ENCODE peak calls at places on chromosome 18, in four cellular contexts. Q, N, P and W are unnamed samples.

GRCh38 chr18:67508146-67508545 is 8.4 kb downstream of the DSEL start:
- DNase-seq in Q (no peak), N (no peak), P (no peak), W (no peak)

GRCh38 chr18:74498712-74499629 is 2.8 kb downstream of the CNDP2 start:
- DNase-seq in Q (no peak), N (no peak), P (no peak), W (peak; percentile 35)

GRCh38 chr18:56977771-56978170 is 169.1 kb upstream of the BOD1L2 start:
- DNase-seq in Q (no peak), N (no peak), P (no peak), W (no peak)

GRCh38 chr18:55349685-55350084 is 238.3 kb downstream of the TCF4 start:
- DNase-seq in Q (no peak), N (no peak), P (no peak), W (no peak)

GRCh38 chr18:55462652-55463051 is 125.3 kb downstream of the TCF4 start:
- DNase-seq in Q (no peak), N (no peak), P (no peak), W (no peak)

GRCh38 chr18:44579028-44579692 is 101.5 kb upstream of the SETBP1 start:
- DNase-seq in Q (no peak), N (no peak), P (no peak), W (no peak)

GRCh38 chr18:8857806-8858205 is 152.4 kb downstream of the MTCL1 start:
- DNase-seq in Q (no peak), N (no peak), P (no peak), W (no peak)

GRCh38 chr18:76131738-76132137 is 363.3 kb downstream of the ZNF516 start:
- DNase-seq in Q (no peak), N (no peak), P (no peak), W (no peak)

GRCh38 chr18:69161383-69162028 is 239.2 kb upstream of the DOK6 start:
- DNase-seq in Q (no peak), N (no peak), P (no peak), W (peak; percentile 8)

GRCh38 chr18:35508746-35509338 is 11.1 kb upstream of the INO80C start:
- DNase-seq in Q (no peak), N (peak; percentile 11), P (no peak), W (no peak)

GRCh38 chr18:11871501-11871900 is 20.3 kb downstream of the CHMP1B start:
- DNase-seq in Q (no peak), N (no peak), P (no peak), W (peak; percentile 13)

DNA sequence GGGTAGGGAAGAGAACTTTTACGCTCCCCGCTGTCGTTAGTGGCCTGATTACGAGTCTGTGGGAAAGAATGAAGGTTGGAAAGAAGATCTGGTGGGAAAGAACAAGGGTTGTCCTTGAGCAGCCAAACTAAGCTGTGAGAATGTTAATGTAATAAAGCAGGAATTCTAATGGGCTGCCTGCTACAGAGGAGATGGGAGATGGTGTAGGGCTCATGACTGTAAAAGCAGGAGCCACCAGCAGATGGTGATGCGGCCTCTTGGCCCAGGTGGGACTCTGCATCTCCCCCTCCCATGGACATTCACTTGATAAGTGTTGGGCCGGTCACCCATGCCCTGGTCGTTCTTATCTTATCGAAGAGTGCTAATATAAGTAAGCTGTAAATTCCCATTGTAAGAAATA is 150.0 kb downstream of the NEDD4L start:
- DNase-seq in Q (no peak), N (no peak), P (no peak), W (no peak)
- TF ChIP-seq CTCF in Q (peak; percentile 36), N (no peak), P (peak; percentile 10), W (no peak)

DNA sequence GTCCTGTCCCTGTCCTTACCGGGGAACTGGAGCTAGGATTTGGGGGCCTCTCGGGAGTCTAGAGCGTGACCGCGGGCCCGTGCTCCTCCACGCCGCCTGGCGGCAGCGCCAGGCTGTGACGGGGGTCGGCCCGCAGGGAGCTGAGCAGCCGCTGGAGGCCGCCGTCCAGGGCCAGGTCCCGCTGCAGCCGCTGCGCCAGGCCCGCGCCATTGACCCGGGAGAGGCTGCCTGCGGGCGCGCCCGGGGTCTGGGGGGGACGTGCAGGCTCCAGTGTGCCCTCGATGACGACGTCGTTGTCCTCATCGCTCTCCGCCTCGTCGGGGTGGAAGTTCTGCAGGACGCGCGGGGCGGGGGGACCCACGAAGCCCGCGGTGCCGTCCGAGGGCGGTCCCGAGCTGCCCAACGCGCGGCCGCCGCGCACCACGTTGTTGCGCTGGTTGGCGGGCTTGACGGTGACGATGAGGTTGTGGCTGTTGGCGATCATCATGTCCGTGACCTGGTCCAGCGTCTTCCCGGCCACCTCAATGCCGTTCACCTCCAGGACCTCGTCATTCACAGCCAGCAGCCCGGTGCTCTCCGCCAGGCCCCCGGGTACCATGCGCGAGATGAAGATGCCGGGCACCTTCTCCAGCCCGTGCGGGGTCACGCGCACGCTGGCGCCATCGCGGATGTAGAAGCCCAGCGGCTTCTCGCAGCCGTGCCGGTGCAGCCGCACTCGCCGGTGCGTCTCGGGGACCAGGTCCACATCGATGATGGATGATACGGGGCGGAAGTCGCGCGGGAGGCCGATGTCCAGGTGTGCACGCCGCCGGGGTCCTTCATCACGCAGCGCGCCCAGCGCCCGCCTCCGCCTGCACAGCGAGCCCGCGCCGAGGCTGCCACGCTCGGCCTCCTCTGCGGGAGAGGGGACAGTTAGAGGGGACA is 50.9 kb downstream of the ADNP2 start:
- DNase-seq in Q (no peak), N (peak; percentile 50), P (no peak), W (no peak)
- TF ChIP-seq CTCF in Q (no peak), N (no peak), P (peak; percentile 24), W (no peak)

GRCh38 chr18:64032312-64032711 is 62.4 kb downstream of the SERPINB8 start:
- DNase-seq in Q (no peak), N (no peak), P (no peak), W (no peak)

GRCh38 chr18:64042728-64043358 is 73.0 kb downstream of the SERPINB8 start:
- DNase-seq in Q (no peak), N (no peak), P (no peak), W (no peak)

GRCh38 chr18:64037812-64038414 is 68.0 kb downstream of the SERPINB8 start:
- DNase-seq in Q (peak; percentile 36), N (no peak), P (no peak), W (no peak)
- TF ChIP-seq CTCF in Q (peak; percentile 43), N (no peak), P (peak; percentile 30), W (peak; percentile 61)

GRCh38 chr18:66495844-66496243 is 108.0 kb downstream of the CDH19 start:
- DNase-seq in Q (no peak), N (no peak), P (no peak), W (peak; percentile 90)
- TF ChIP-seq CTCF in Q (no peak), N (no peak), P (no peak), W (peak; percentile 67)